ENCODE peak calls at places on chromosomes 5 and 9, in ten cellular contexts. U, J, Z, T, E, Q, O, P, S and I are unnamed samples.

GRCh38 chr5:17225551-17225950 is 8.1 kb downstream of the BASP1 start:
- DNase-seq in U (no peak), J (no peak), Z (no peak), T (no peak), E (no peak), Q (no peak), O (no peak), P (no peak), S (no peak), I (no peak)

GRCh38 chr9:100428871-100429654 is 2.1 kb downstream of the MSANTD3 start:
- DNase-seq in U (peak; percentile 39), J (no peak), Z (no peak), T (peak; percentile 100), E (no peak), Q (no peak), O (peak; percentile 83), P (no peak), S (no peak), I (no peak)

GRCh38 chr9:92245005-92245797 is 48.3 kb downstream of the IARS1 start:
- DNase-seq in U (no peak), J (no peak), Z (no peak), T (peak; percentile 93), E (peak; percentile 48), Q (no peak), O (no peak), P (peak; percentile 31), S (no peak), I (no peak)

GRCh38 chr9:134125413-134126095 is 10.3 kb upstream of the WDR5 start:
- DNase-seq in U (no peak), J (no peak), Z (no peak), T (no peak), E (peak; percentile 25), Q (no peak), O (no peak), P (no peak), S (no peak), I (no peak)

GRCh38 chr9:107340920-107341632 is 58.0 kb downstream of the RAD23B start:
- DNase-seq in U (peak; percentile 17), J (peak; percentile 49), Z (peak; percentile 68), T (peak; percentile 63), E (peak; percentile 82), Q (peak; percentile 90), O (peak; percentile 46), P (peak; percentile 87), S (peak; percentile 88), I (peak; percentile 66)

GRCh38 chr5:53481887-53482716 is 1.7 kb downstream of the FST start:
- DNase-seq in U (no peak), J (no peak), Z (peak; percentile 80), T (peak; percentile 76), E (peak; percentile 74), Q (peak; percentile 73), O (peak; percentile 32), P (peak; percentile 68), S (peak; percentile 88), I (no peak)

GRCh38 chr5:76337949-76338589 is 65.0 kb upstream of the IQGAP2 start:
- DNase-seq in U (peak; percentile 65), J (no peak), Z (peak; percentile 74), T (peak; percentile 35), E (peak; percentile 87), Q (peak; percentile 38), O (peak; percentile 65), P (peak; percentile 72), S (no peak), I (no peak)

GRCh38 chr9:78298046-78298511 is 1.2 kb downstream of the PSAT1 start:
- DNase-seq in U (no peak), J (peak; percentile 44), Z (peak; percentile 55), T (peak; percentile 10), E (peak; percentile 55), Q (peak; percentile 22), O (no peak), P (no peak), S (no peak), I (peak; percentile 45)

GRCh38 chr5:122310886-122311285 is 1.2 kb upstream of the SNCAIP start:
- DNase-seq in U (no peak), J (no peak), Z (no peak), T (no peak), E (no peak), Q (no peak), O (no peak), P (no peak), S (no peak), I (no peak)

GRCh38 chr9:125747053-125747764 is at the start of gene PBX3:
- DNase-seq in U (peak; percentile 45), J (peak; percentile 36), Z (peak; percentile 46), T (no peak), E (peak; percentile 85), Q (peak; percentile 63), O (no peak), P (peak; percentile 65), S (peak; percentile 80), I (no peak)

GRCh38 chr5:131361677-131362315 is 97.9 kb downstream of the CDC42SE2 start:
- DNase-seq in U (no peak), J (no peak), Z (no peak), T (no peak), E (no peak), Q (no peak), O (no peak), P (no peak), S (no peak), I (no peak)

GRCh38 chr9:114616684-114617520 is 5.8 kb downstream of the TMEM268 start:
- DNase-seq in U (no peak), J (peak; percentile 24), Z (peak; percentile 86), T (no peak), E (no peak), Q (no peak), O (no peak), P (peak; percentile 47), S (peak; percentile 84), I (peak; percentile 7)

GRCh38 chr9:14191512-14191911 is 122.4 kb downstream of the NFIB start:
- DNase-seq in U (no peak), J (no peak), Z (no peak), T (no peak), E (no peak), Q (no peak), O (no peak), P (no peak), S (no peak), I (no peak)